ENCODE peak calls at places on chromosomes 12 and 14, in four cellular contexts. G, O, J and U are unnamed samples.
A peak's percentile ranks its signal among the peaks of the same experiment; 100 is the strongest.

GRCh38 chr14:100317897-100318808 is 5.0 kb upstream of the SLC25A47 start:
- DNase-seq in O (peak; percentile 81), J (peak; percentile 94), G (peak; percentile 84), U (no peak)

GRCh38 chr12:45914090-45914489 is 76.3 kb downstream of the SCAF11 start:
- DNase-seq in G (no peak), O (no peak), J (no peak), U (no peak)

GRCh38 chr12:97313471-97314190 is 149.0 kb upstream of the RMST start:
- DNase-seq in J (no peak), G (no peak), O (no peak), U (peak; percentile 44)

GRCh38 chr12:19312637-19313036 is 126.7 kb upstream of the AEBP2 start:
- DNase-seq in G (no peak), J (no peak), O (no peak), U (no peak)

GRCh38 chr14:23513466-23514008 is 38.0 kb downstream of the ZFHX2 start:
- DNase-seq in G (no peak), J (no peak), O (no peak), U (no peak)

GRCh38 chr12:101942206-101942605 is 64.8 kb downstream of the DRAM1 start:
- DNase-seq in J (no peak), G (no peak), O (no peak), U (no peak)

GRCh38 chr12:123908884-123909807 is 63.5 kb downstream of the CCDC92 start:
- DNase-seq in O (no peak), J (peak; percentile 49), G (no peak), U (no peak)

GRCh38 chr12:113090740-113091139 is 34.2 kb downstream of the DTX1 start:
- DNase-seq in G (no peak), O (no peak), J (no peak), U (no peak)

GRCh38 chr12:64220046-64220445 is 2.0 kb downstream of the KICS2 start:
- DNase-seq in G (no peak), J (no peak), O (no peak), U (no peak)

GRCh38 chr12:98714426-98714825 is 69.3 kb downstream of the APAF1 start:
- DNase-seq in O (no peak), G (no peak), J (no peak), U (no peak)

GRCh38 chr12:47903927-47904646 is 707 bp downstream of the VDR start:
- DNase-seq in G (peak; percentile 73), O (peak; percentile 32), J (peak; percentile 89), U (no peak)

GRCh38 chr12:116551952-116552749 is 7.0 kb upstream of the MAP1LC3B2 start:
- DNase-seq in O (no peak), J (no peak), G (no peak), U (no peak)

GRCh38 chr12:104605685-104606084 is 148.9 kb downstream of the CHST11 start:
- DNase-seq in G (peak; percentile 87), O (peak; percentile 59), J (peak; percentile 83), U (no peak)

GRCh38 chr14:64704145-64704742 is at the start of gene PLEKHG3:
- DNase-seq in O (peak; percentile 85), J (peak; percentile 95), G (peak; percentile 84), U (peak; percentile 92)

GRCh38 chr14:68638056-68638816 is 154.6 kb downstream of the ZFP36L1 start:
- DNase-seq in J (peak; percentile 40), O (no peak), G (no peak), U (peak; percentile 56)

GRCh38 chr14:69996197-69996596 is 117.0 kb downstream of the SMOC1 start:
- DNase-seq in J (no peak), O (no peak), G (no peak), U (no peak)

GRCh38 chr12:48814313-48815280 is 3.7 kb upstream of the CACNB3 start:
- DNase-seq in G (peak; percentile 91), O (peak; percentile 84), J (peak; percentile 95), U (peak; percentile 96)

GRCh38 chr14:72699852-72700257 is 194.0 kb downstream of the DPF3 start:
- DNase-seq in O (peak; percentile 42), G (peak; percentile 63), J (peak; percentile 73), U (no peak)

GRCh38 chr12:64019101-64019500 is 174.6 kb downstream of the SRGAP1 start:
- DNase-seq in O (no peak), G (no peak), J (no peak), U (no peak)

GRCh38 chr12:59119676-59120075 is 199.4 kb upstream of the LRIG3 start:
- DNase-seq in G (no peak), J (no peak), O (no peak), U (no peak)

GRCh38 chr12:66596189-66596588 is 82.7 kb downstream of the GRIP1 start:
- DNase-seq in J (no peak), G (no peak), O (no peak), U (no peak)

GRCh38 chr12:43336962-43337555 is 214.9 kb downstream of the ADAMTS20 start:
- DNase-seq in G (no peak), O (no peak), J (no peak), U (no peak)

DNA sequence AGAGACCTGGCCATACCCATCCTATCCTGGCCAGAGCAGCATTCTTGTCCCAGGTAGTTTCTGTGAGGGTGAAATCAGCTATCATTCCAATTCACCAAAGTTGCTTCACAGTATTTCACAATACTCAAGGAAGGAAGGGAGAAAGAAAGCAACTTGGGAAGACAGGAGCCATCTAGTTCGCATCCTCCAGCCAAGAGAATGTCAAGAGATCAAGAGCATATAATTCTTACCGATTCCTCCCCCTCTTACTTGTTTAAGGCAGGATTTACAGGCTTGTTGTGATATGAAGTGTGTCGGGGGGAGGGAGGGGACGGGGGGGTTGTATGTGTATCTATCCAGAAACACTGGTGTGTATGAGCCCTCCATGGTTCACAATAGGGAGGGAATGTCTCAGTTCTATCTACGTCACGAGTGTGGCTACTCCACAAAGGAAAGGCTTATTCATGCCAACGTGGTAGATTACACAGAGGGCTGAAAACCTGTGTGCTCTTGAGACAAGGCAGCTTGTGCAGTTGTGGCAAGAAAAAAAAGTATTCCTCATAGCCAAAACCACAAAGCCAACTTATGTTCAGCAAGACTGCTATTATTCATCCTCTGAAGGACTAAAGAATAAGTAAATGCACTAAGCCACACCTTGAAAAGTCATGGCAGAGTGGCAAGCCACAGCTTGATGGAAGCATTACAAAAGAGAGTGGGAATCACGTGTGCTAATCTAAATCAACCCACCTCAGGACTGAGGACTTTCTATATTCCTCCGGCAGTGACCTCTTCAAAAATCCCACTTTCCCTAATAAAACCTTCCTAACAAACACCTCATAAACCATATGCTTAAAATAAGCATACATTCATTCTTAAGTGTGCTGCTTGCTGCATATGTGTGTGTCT is 35.0 kb downstream of the CORO1C start:
- DNase-seq in O (no peak), G (no peak), J (no peak), U (no peak)
- H3K4me1 ChIP-seq in O (peaks cover 92% of the 10 kb centered on the region), G (peaks cover 54% of the 10 kb centered on the region), J (peaks cover 13% of the 10 kb centered on the region), U (peaks cover 17% of the 10 kb centered on the region)

DNA sequence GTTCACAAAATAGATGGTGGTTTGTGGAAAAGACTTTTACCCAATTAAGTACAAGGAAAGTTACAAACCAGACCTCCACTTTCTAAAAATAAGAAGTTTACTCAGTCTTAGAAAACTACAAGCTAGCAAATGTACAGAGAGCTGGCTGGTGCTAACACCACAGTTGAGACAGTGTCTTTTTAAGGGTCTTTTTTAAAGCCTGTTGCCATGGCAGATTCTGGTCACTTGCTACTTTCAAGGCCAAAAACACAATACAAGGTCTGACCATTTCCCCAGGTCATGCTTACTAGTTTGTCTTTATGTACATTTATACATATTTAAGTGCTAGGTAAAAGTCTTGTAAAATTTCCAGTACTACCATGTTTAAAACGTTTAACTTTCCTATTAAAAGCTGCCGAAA is 2.4 kb downstream of the BTG1 start:
- DNase-seq in O (no peak), J (no peak), G (no peak), U (no peak)
- H3K4me3 ChIP-seq in O (peak overlapping the region; percentile 97), J (peak overlapping the region; percentile 98), G (peak overlapping the region; percentile 87), U (peak overlapping the region; percentile 4)

DNA sequence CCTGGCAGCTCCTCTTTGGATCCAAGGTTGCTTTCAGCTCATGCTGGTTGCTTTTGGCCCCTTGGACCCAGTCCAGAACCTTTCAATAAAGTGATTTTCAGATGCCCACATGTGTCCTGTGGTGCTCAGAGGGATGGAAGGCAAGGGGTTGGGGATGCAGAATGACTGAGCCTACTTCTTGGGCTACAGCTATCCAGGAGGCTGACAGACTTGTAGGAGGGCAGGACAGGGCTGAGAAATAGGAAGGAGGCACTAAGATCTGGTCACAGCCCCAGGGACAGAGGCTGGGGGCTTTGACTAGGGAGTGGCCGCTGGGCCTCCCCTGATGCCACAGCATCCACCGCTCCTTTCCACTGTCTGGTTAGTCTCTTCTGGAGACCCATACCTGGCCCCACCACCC is 1.2 kb upstream of the HOXC11 start:
- DNase-seq in O (no peak), J (no peak), G (no peak), U (no peak)
- H3K4me1 ChIP-seq in O (peaks cover 29% of the 10 kb centered on the region), J (no peaks in the 10 kb centered on the region), G (peaks cover 12% of the 10 kb centered on the region), U (peaks cover 5% of the 10 kb centered on the region)

DNA sequence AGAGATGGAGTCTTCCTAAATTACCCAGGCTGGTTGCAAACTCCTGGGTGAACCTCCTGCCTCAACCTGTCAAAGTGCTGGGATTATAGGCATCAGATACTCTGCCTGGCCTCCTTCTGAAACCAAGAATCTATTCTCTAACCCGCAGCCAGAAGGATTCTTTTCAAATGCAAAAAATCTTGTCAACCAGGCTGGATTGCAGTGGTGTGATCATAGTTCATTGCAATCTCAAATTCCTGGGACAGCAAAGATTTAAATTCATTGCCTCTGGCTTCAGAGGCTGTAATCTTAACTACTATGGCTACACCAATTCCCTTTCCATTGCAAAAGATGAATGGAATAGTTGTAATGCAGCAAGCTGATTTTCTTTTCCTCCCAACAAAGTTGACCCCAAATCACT is 106.3 kb upstream of the TBX3 start:
- DNase-seq in G (no peak), J (no peak), O (no peak), U (no peak)
- H3K4me3 ChIP-seq in G (no peak overlapping the region), J (no peak overlapping the region), O (no peak overlapping the region), U (no peak overlapping the region)

GRCh38 chr12:32148372-32148771 is 41.7 kb downstream of the BICD1 start:
- DNase-seq in O (no peak), G (no peak), J (no peak), U (no peak)

GRCh38 chr12:32151081-32151480 is 44.4 kb downstream of the BICD1 start:
- DNase-seq in G (no peak), O (no peak), J (no peak), U (no peak)

GRCh38 chr12:32146074-32146873 is 39.6 kb downstream of the BICD1 start:
- DNase-seq in O (no peak), G (no peak), J (no peak), U (no peak)

GRCh38 chr12:32151552-32151951 is 44.9 kb downstream of the BICD1 start:
- DNase-seq in G (no peak), O (no peak), J (no peak), U (no peak)

GRCh38 chr12:32149489-32149888 is 42.8 kb downstream of the BICD1 start:
- DNase-seq in J (no peak), O (no peak), G (no peak), U (no peak)
- H3K4me1 ChIP-seq in J (no peaks in the 10 kb centered on the region), O (no peaks in the 10 kb centered on the region), G (no peaks in the 10 kb centered on the region), U (no peaks in the 10 kb centered on the region)

GRCh38 chr14:28163261-28163660 is 603.3 kb upstream of the FOXG1 start:
- DNase-seq in G (no peak), J (no peak), O (no peak), U (no peak)
- H3K4me3 ChIP-seq in G (no peak overlapping the region), J (no peak overlapping the region), O (no peak overlapping the region), U (no peak overlapping the region)